ENCODE peak calls at places on chromosomes 11 and 22, in eight cellular contexts. Y is body of pancreas, W is smooth muscle cell of the brain vasculature, O is cardiac muscle cell, T is HEK293T, G is T-helper 22 cell, U is stomach, H is foreskin fibroblast. R is an unnamed sample.

GRCh38 chr11:86610559-86611341 is 61.7 kb downstream of the ME3 start:
- DNase-seq in Y (no peak), W (no peak), O (peak; percentile 66), T (no peak), G (no peak), U (no peak), H (no peak), R (no peak)

GRCh38 chr11:94545641-94546470 is 2.1 kb downstream of the FUT4 start:
- DNase-seq in Y (peak; percentile 13), W (no peak), O (no peak), T (no peak), G (no peak), U (no peak), H (no peak), R (no peak)

GRCh38 chr11:48087974-48088681 is 107.8 kb downstream of the PTPRJ start:
- DNase-seq in Y (peak; percentile 66), W (no peak), O (no peak), T (no peak), G (no peak), U (peak; percentile 67), H (no peak), R (no peak)

GRCh38 chr11:67665537-67666302 is 8.7 kb downstream of the ALDH3B2 start:
- DNase-seq in Y (peak; percentile 62), W (no peak), O (peak; percentile 23), T (no peak), G (no peak), U (peak; percentile 78), H (no peak), R (no peak)

GRCh38 chr11:69209936-69210659 is 54.4 kb downstream of the SMIM38 start:
- DNase-seq in Y (peak; percentile 39), W (no peak), O (no peak), T (no peak), G (no peak), U (no peak), H (no peak), R (no peak)

GRCh38 chr11:120212926-120213325 is 2.1 kb downstream of the OAF start:
- DNase-seq in Y (no peak), W (no peak), O (peak; percentile 21), T (no peak), G (no peak), U (no peak), H (no peak), R (no peak)

GRCh38 chr11:112004389-112004788 is 20.8 kb upstream of the DLAT start:
- DNase-seq in Y (no peak), W (no peak), O (no peak), T (peak; percentile 40), G (no peak), U (no peak), H (no peak), R (no peak)

GRCh38 chr11:32173435-32173834 is 82.6 kb downstream of the RCN1 start:
- DNase-seq in Y (peak; percentile 66), W (peak; percentile 28), O (peak; percentile 74), T (peak; percentile 61), G (no peak), U (peak; percentile 61), H (peak; percentile 60), R (no peak)

GRCh38 chr11:114026355-114026754 is 33.2 kb upstream of the ZBTB16 start:
- DNase-seq in Y (peak; percentile 15), W (no peak), O (peak; percentile 51), T (peak; percentile 60), G (no peak), U (no peak), H (no peak), R (no peak)

GRCh38 chr11:72724851-72725730 is 27.1 kb downstream of the ARAP1 start:
- DNase-seq in Y (peak; percentile 84), W (peak; percentile 61), O (peak; percentile 91), T (peak; percentile 78), G (peak; percentile 62), U (peak; percentile 81), H (peak; percentile 67), R (peak; percentile 58)

GRCh38 chr11:111449158-111449557 is 63.0 kb downstream of the BTG4 start:
- DNase-seq in Y (no peak), W (no peak), O (no peak), T (no peak), G (no peak), U (no peak), H (no peak), R (no peak)

GRCh38 chr22:36546932-36547331 is 18.0 kb upstream of the EIF3D start:
- DNase-seq in Y (no peak), W (no peak), O (no peak), T (no peak), G (no peak), U (no peak), H (peak; percentile 73), R (no peak)

GRCh38 chr22:42461511-42461910 is 29.3 kb upstream of the NFAM1 start:
- DNase-seq in Y (no peak), W (no peak), O (no peak), T (no peak), G (no peak), U (no peak), H (no peak), R (no peak)

GRCh38 chr11:128345316-128345715 is 242.0 kb downstream of the ETS1 start:
- DNase-seq in Y (no peak), W (no peak), O (no peak), T (no peak), G (peak; percentile 26), U (no peak), H (no peak), R (no peak)